ENCODE peak calls at places on chromosomes 4 and X, in five cellular contexts. G is H1, K is HCT116, B is K562, M is HepG2. F is an unnamed sample.

GRCh38 chrX:10906861-10907260 is 204.3 kb upstream of the HCCS start:
- DNase-seq in G (no peak), K (no peak), B (no peak), M (no peak), F (no peak)

GRCh38 chr4:110247591-110247990 is 49.2 kb upstream of the ELOVL6 start:
- DNase-seq in G (no peak), K (no peak), B (no peak), M (no peak), F (no peak)

GRCh38 chr4:22170353-22170752 is 221.8 kb upstream of the KCNIP4 start:
- DNase-seq in G (no peak), K (no peak), B (no peak), M (no peak), F (no peak)

GRCh38 chr4:77881460-77882295 is 19.0 kb downstream of the MRPL1 start:
- DNase-seq in G (no peak), K (no peak), B (no peak), M (peak; percentile 80), F (peak; percentile 53)

GRCh38 chr4:70080205-70080604 is 30.0 kb downstream of the HTN1 start:
- DNase-seq in G (no peak), K (no peak), B (no peak), M (no peak), F (no peak)

GRCh38 chrX:2766921-2767320 is 15.1 kb downstream of the XG start:
- DNase-seq in G (no peak), K (no peak), B (no peak), M (no peak), F (no peak)

GRCh38 chr4:85084371-85085170 is 118.1 kb upstream of the WDFY3 start:
- DNase-seq in G (no peak), K (peak; percentile 75), B (peak; percentile 12), M (peak; percentile 60), F (no peak)

GRCh38 chr4:32789026-32789608 is 2068.9 kb downstream of the PCDH7 start:
- DNase-seq in G (no peak), K (no peak), B (no peak), M (no peak), F (peak; percentile 18)

GRCh38 chr4:149549911-149550310 is 265.7 kb downstream of the IQCM start:
- DNase-seq in G (peak; percentile 43), K (no peak), B (no peak), M (no peak), F (peak; percentile 10)

GRCh38 chrX:130216312-130216711 is 44.5 kb downstream of the RAB33A start:
- DNase-seq in G (no peak), K (no peak), B (peak; percentile 6), M (no peak), F (peak; percentile 49)

GRCh38 chr4:109301691-109302365 is 630 bp downstream of the COL25A1 start:
- DNase-seq in G (no peak), K (no peak), B (no peak), M (no peak), F (no peak)

GRCh38 chrX:46575991-46576392 is 2.4 kb downstream of the CHST7 start:
- DNase-seq in G (no peak), K (no peak), B (no peak), M (peak; percentile 48), F (peak; percentile 12)

GRCh38 chr4:1194028-1194900 is 21.9 kb upstream of the SPON2 start:
- DNase-seq in G (no peak), K (no peak), B (no peak), M (no peak), F (no peak)

GRCh38 chr4:65296246-65296645 is 374.0 kb downstream of the EPHA5 start:
- DNase-seq in G (no peak), K (no peak), B (no peak), M (no peak), F (no peak)

GRCh38 chr4:71765349-71765748 is 18.5 kb downstream of the GC start:
- DNase-seq in G (no peak), K (no peak), B (no peak), M (no peak), F (no peak)

GRCh38 chr4:138199568-138200235 is 42.4 kb downstream of the SLC7A11 start:
- DNase-seq in G (no peak), K (peak; percentile 85), B (no peak), M (peak; percentile 98), F (peak; percentile 47)

DNA sequence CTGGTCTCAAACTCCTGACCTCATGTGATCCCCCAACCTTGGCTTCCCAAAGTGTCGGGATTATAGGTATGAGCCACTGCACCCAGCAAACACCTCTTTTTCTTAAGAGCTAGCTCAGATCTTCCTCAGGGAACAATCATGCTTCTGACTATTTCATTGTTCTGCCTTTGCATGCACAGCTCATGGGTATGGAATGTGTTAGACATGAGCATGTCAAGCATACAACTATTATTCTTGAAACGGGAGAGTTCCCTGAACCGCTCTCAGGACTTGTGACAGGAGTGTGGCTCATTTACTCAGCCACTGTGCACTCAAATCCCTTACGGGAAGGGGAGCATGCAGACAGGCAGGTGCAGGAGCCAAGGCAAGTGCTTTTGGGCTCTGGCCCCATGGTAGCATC is 231.7 kb upstream of the TAPT1 start:
- DNase-seq in G (no peak), K (no peak), B (no peak), M (no peak), F (no peak)
- TF ChIP-seq JUND in G (no peak), K (no peak), B (no peak), M (no peak), F (no peak)

GRCh38 chr4:153427363-153428071 is 38.6 kb upstream of the TMEM131L start:
- DNase-seq in G (no peak), K (no peak), B (no peak), M (no peak), F (no peak)
- TF ChIP-seq JUND in G (no peak), K (no peak), B (no peak), M (no peak), F (no peak)

DNA sequence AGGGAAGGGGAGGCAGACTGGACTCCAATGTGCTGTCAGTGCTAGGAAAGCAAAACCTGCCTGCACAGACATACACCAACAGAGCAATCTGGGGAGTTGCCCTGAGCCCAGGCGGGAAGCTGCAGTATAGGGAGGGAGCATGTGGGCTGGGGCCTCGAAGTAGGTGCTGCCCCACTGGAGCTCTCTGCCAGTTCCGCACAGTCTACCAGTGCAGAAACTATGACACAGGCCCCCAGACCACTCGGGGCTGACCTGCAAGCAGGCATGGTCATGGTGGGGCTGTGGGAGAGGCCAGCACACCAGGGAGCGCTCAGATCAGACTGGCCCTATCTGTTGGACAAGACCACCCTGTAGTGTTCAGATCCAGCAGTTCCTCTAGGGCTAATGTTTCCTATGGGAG is 344.1 kb upstream of the TRAM1L1 start:
- DNase-seq in G (no peak), K (no peak), B (no peak), M (no peak), F (no peak)
- TF ChIP-seq JUND in G (no peak), K (no peak), B (no peak), M (no peak), F (no peak)

GRCh38 chr4:10454726-10455125 is 2.5 kb downstream of the ZNF518B start:
- DNase-seq in G (no peak), K (no peak), B (no peak), M (no peak), F (no peak)

GRCh38 chr4:10458190-10458589 is 964 bp upstream of the ZNF518B start:
- DNase-seq in G (no peak), K (no peak), B (peak; percentile 33), M (no peak), F (no peak)

GRCh38 chr4:10457255-10457801 is at the start of gene ZNF518B:
- DNase-seq in G (no peak), K (peak; percentile 29), B (peak; percentile 90), M (no peak), F (peak; percentile 61)

GRCh38 chr4:10456270-10457254 is 664 bp downstream of the ZNF518B start:
- DNase-seq in G (no peak), K (peak; percentile 19), B (peak; percentile 38), M (no peak), F (no peak)

DNA sequence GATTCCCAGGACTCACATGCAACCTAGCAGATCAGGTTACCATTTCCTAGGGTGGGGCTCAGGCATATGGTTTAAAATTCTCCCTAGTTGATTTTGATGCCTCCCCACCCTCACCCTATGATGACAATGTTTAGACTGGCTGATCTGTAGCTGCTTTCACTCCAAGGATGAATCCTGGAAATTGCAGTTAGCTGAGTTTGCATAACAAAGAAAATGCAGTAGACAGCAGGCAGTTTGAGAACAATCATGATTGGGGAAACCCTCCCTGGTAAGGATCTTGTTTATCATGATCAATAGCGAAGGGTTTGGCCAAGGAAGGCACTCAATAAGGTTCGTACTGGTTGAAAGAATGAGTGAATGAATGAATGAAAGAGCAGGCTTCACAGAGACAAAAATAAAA is 2.1 kb downstream of the ZNF518B start:
- DNase-seq in G (no peak), K (no peak), B (no peak), M (no peak), F (no peak)
- TF ChIP-seq JUND in G (no peak), K (no peak), B (no peak), M (no peak), F (no peak)

GRCh38 chr4:182749768-182750167 is 167.4 kb downstream of the DCTD start:
- DNase-seq in G (no peak), K (no peak), B (no peak), M (no peak), F (no peak)
- TF ChIP-seq JUND in G (no peak), K (no peak), B (no peak), M (no peak), F (no peak)

GRCh38 chrX:139206914-139207313 is 323.6 kb upstream of the F9 start:
- DNase-seq in G (no peak), K (no peak), B (no peak), M (no peak), F (no peak)

GRCh38 chrX:139203681-139204575 is 326.6 kb upstream of the F9 start:
- DNase-seq in G (no peak), K (no peak), B (no peak), M (no peak), F (no peak)

GRCh38 chrX:139204576-139204902 is 326.0 kb upstream of the F9 start:
- DNase-seq in G (no peak), K (no peak), B (no peak), M (no peak), F (no peak)

GRCh38 chrX:139202742-139203410 is 327.7 kb upstream of the F9 start:
- DNase-seq in G (no peak), K (no peak), B (no peak), M (no peak), F (no peak)

GRCh38 chrX:139204903-139205667 is 325.5 kb upstream of the F9 start:
- DNase-seq in G (no peak), K (no peak), B (peak; percentile 62), M (no peak), F (no peak)
- TF ChIP-seq JUND in G (no peak), K (no peak), B (no peak), M (no peak), F (no peak)

F was measured in T47D.